ENCODE peak calls at places on chromosomes 3 and 15, in five cellular contexts. K is CD4-positive, CD25-positive, alpha-beta regulatory T cell; I is A549; H is PC-3; O is tibial artery. D is an unnamed sample.

GRCh38 chr3:155744626-155745324 is at the start of gene PLCH1:
- DNase-seq in I (peak; percentile 79), O (peak; percentile 68), K (peak; percentile 18), H (peak; percentile 81), D (peak; percentile 97)

GRCh38 chr15:43776101-43776717 is 557 bp downstream of the ELL3 start:
- DNase-seq in I (no peak), K (no peak), H (peak; percentile 25), O (no peak), D (peak; percentile 82)

GRCh38 chr3:195247086-195247862 is 23.7 kb downstream of the XXYLT1 start:
- DNase-seq in O (no peak), I (no peak), H (no peak), K (no peak), D (no peak)

GRCh38 chr3:52053307-52054304 is 2.8 kb downstream of the DUSP7 start:
- DNase-seq in O (peak; percentile 45), I (no peak), H (peak; percentile 49), K (peak; percentile 34), D (no peak)

GRCh38 chr3:187742351-187743171 is 2.7 kb downstream of the BCL6 start:
- DNase-seq in K (peak; percentile 34), O (no peak), I (no peak), H (peak; percentile 70), D (no peak)

GRCh38 chr3:61571516-61572336 is 10.4 kb downstream of the PTPRG start:
- DNase-seq in K (no peak), H (no peak), O (peak; percentile 58), I (no peak), D (peak; percentile 50)

GRCh38 chr3:50290116-50290745 is 2.0 kb downstream of the IFRD2 start:
- DNase-seq in O (no peak), H (no peak), K (no peak), I (no peak), D (no peak)

GRCh38 chr15:56869573-56869972 is 48.9 kb upstream of the TCF12 start:
- DNase-seq in K (no peak), H (no peak), I (no peak), O (peak; percentile 45), D (peak; percentile 59)

GRCh38 chr3:120160050-120160449 is 65.8 kb upstream of the GSK3B start:
- DNase-seq in K (no peak), I (no peak), H (peak; percentile 99), O (peak; percentile 81), D (peak; percentile 30)

GRCh38 chr3:169813757-169814517 is 1.2 kb upstream of the LRRC34 start:
- DNase-seq in O (no peak), K (peak; percentile 75), I (no peak), H (no peak), D (peak; percentile 92)

GRCh38 chr3:65078748-65079147 is 390.9 kb upstream of the ADAMTS9 start:
- DNase-seq in H (no peak), I (no peak), O (no peak), K (no peak), D (peak; percentile 35)

GRCh38 chr15:45254405-45255293 is 2.6 kb downstream of the SLC28A2 start:
- DNase-seq in K (no peak), H (peak; percentile 79), O (no peak), I (no peak), D (no peak)

GRCh38 chr15:70113304-70113700 is 15.6 kb upstream of the TLE3 start:
- DNase-seq in O (peak; percentile 77), I (no peak), K (no peak), H (no peak), D (no peak)

GRCh38 chr3:187005827-187006481 is 75.6 kb downstream of the ST6GAL1 start:
- DNase-seq in O (no peak), I (no peak), H (no peak), K (no peak), D (no peak)

GRCh38 chr3:157285966-157286365 is 126.0 kb upstream of the CCNL1 start:
- DNase-seq in I (no peak), H (no peak), O (no peak), K (no peak), D (no peak)

GRCh38 chr3:141011511-141012262 is 39.5 kb upstream of the SPSB4 start:
- DNase-seq in H (peak; percentile 62), O (peak; percentile 68), K (peak; percentile 59), I (peak; percentile 18), D (peak; percentile 95)

DNA sequence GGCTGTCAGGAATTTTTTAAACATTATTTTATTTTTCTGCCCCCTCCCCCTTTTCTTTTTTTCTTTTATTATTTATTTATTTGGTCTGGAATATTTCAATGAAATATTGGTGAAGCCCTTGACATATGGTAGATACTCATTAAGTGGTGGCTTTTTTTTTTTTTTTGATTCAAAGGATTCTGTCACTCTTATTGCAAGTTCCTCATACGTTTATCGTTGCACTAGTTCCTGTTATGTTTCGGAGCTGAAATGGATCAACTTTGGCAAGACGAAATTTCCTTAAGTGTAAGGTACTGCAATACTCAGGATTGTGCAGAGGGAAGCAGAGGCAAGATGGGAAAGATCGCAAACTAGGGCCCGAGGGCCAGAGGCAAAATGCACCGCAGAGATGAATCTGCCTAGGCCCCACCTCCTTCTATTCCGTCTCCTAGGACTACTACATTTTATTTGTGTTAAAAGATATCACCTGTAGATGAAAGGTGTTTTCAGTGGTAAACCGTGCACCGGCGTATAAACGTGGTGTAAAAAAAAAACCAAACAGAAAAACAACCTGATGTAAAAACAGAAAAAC is 402 bp downstream of the RNU6-1 start:
- DNase-seq in I (peak; percentile 94), O (no peak), H (peak; percentile 51), K (no peak), D (no peak)
- H3K4me3 ChIP-seq in I (peak overlapping the region; percentile 69), O (peak overlapping the region; percentile 98), H (peak overlapping the region; percentile 96), K (peak overlapping the region; percentile 98), D (peak overlapping the region; percentile 66)

GRCh38 chr15:74215958-74216357 is 13.4 kb upstream of the STRA6 start:
- DNase-seq in O (no peak), K (no peak), H (no peak), I (no peak), D (no peak)
- H3K4me3 ChIP-seq in O (no peak overlapping the region), K (no peak overlapping the region), H (no peak overlapping the region), I (no peak overlapping the region), D (peak overlapping the region; percentile 32)

GRCh38 chr15:76108021-76108723 is 48.4 kb downstream of the TMEM266 start:
- DNase-seq in K (no peak), H (no peak), O (no peak), I (no peak), D (peak; percentile 32)
- H3K4me3 ChIP-seq in K (no peak overlapping the region), H (no peak overlapping the region), O (no peak overlapping the region), I (no peak overlapping the region), D (no peak overlapping the region)

DNA sequence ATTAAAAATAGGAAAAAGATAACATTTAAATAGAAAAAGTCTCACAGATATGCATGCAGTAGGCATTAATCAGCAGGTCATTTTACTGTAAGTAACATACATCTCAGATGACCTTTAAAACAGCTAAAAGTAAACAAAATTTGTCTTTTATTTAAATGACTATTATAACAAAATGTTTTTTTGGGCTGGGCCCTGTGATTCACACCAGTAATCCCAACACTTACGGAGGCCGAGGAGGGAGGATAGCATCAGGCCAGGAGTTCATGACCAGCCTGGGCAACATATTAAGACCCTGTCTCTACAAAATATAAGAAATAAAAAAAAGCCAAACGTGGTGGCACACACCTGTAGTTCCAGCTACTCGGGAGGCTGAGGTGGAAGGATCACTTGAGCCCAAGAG is 14.8 kb downstream of the IQGAP1 start:
- DNase-seq in I (no peak), K (no peak), O (no peak), H (peak; percentile 43), D (no peak)
- H3K4me3 ChIP-seq in I (no peak overlapping the region), K (no peak overlapping the region), O (no peak overlapping the region), H (peak overlapping the region; percentile 28), D (no peak overlapping the region)